ENCODE peak calls at places on chromosomes 1 and 21, in four cellular contexts. K is cardiac muscle cell; H is CD8-positive, alpha-beta memory T cell; I is breast epithelium. T is an unnamed sample.

GRCh38 chr1:192261476-192261875 is 55.3 kb upstream of the RGS21 start:
- DNase-seq in K (no peak), H (no peak), I (no peak), T (no peak)

GRCh38 chr1:23249785-23250184 is 32.5 kb upstream of the HTR1D start:
- DNase-seq in K (no peak), H (no peak), I (no peak), T (no peak)

GRCh38 chr1:109538827-109539555 is 681 bp upstream of the GPR61 start:
- DNase-seq in K (no peak), H (no peak), I (no peak), T (peak; percentile 64)

GRCh38 chr1:100883963-100884362 is 10.7 kb downstream of the EXTL2 start:
- DNase-seq in K (no peak), H (no peak), I (no peak), T (no peak)

GRCh38 chr1:116472431-116472961 is 98.3 kb downstream of the CD58 start:
- DNase-seq in K (no peak), H (no peak), I (no peak), T (no peak)

GRCh38 chr1:229714964-229715603 is 89.0 kb downstream of the URB2 start:
- DNase-seq in K (no peak), H (peak; percentile 25), I (peak; percentile 67), T (no peak)

GRCh38 chr1:65083263-65083896 is 64.6 kb upstream of the AK4 start:
- DNase-seq in K (no peak), H (no peak), I (no peak), T (no peak)

GRCh38 chr1:9435101-9435636 is 104.1 kb upstream of the SLC25A33 start:
- DNase-seq in K (no peak), H (no peak), I (no peak), T (no peak)

GRCh38 chr1:53145942-53146708 is 3.7 kb upstream of the SLC1A7 start:
- DNase-seq in K (peak; percentile 92), H (no peak), I (no peak), T (peak; percentile 86)

GRCh38 chr1:53536606-53537005 is 77.4 kb downstream of the DMRTB1 start:
- DNase-seq in K (no peak), H (no peak), I (no peak), T (no peak)

GRCh38 chr1:26761217-26761616 is 26.5 kb upstream of the PIGV start:
- DNase-seq in K (no peak), H (no peak), I (no peak), T (no peak)

GRCh38 chr1:161133220-161133740 is 813 bp upstream of the DEDD start:
- DNase-seq in K (no peak), H (no peak), I (no peak), T (no peak)

GRCh38 chr1:219660666-219661463 is 48.0 kb upstream of the ZC3H11B start:
- DNase-seq in K (peak; percentile 93), H (no peak), I (peak; percentile 40), T (peak; percentile 81)

GRCh38 chr1:83998599-83999315 is at the start of gene TTLL7:
- DNase-seq in K (peak; percentile 84), H (peak; percentile 39), I (peak; percentile 35), T (peak; percentile 86)

GRCh38 chr21:43924421-43925095 is 59.5 kb downstream of the AGPAT3 start:
- DNase-seq in K (no peak), H (no peak), I (no peak), T (no peak)

GRCh38 chr1:65773391-65773790 is 19.3 kb upstream of the PDE4B start:
- DNase-seq in K (no peak), H (no peak), I (no peak), T (no peak)

GRCh38 chr1:185733818-185734709 is at the start of gene HMCN1:
- DNase-seq in K (peak; percentile 89), H (no peak), I (peak; percentile 63), T (peak; percentile 87)

GRCh38 chr1:181089017-181089776 is 697 bp downstream of the IER5 start:
- DNase-seq in K (peak; percentile 66), H (peak; percentile 27), I (no peak), T (no peak)

GRCh38 chr1:29379438-29380073 is 143.2 kb downstream of the PTPRU start:
- DNase-seq in K (no peak), H (no peak), I (no peak), T (peak; percentile 33)

GRCh38 chr1:160005070-160005469 is 26.7 kb downstream of the PIGM start:
- DNase-seq in K (no peak), H (no peak), I (no peak), T (no peak)

GRCh38 chr21:41671212-41671762 is 95.6 kb downstream of the RIPK4 start:
- DNase-seq in K (no peak), H (no peak), I (no peak), T (no peak)

GRCh38 chr1:116990612-116991151 is 10.9 kb upstream of the CD101 start:
- DNase-seq in K (no peak), H (no peak), I (peak; percentile 77), T (peak; percentile 89)

GRCh38 chr21:45543371-45543709 is 1.1 kb upstream of the SLC19A1 start:
- DNase-seq in K (no peak), H (no peak), I (peak; percentile 17), T (peak; percentile 59)

GRCh38 chr1:67336783-67337182 is 29.1 kb downstream of the IL12RB2 start:
- DNase-seq in K (peak; percentile 69), H (peak; percentile 12), I (no peak), T (no peak)

GRCh38 chr21:41926068-41926806 is 27.6 kb downstream of the C2CD2 start:
- DNase-seq in K (no peak), H (no peak), I (no peak), T (no peak)

GRCh38 chr1:39829791-39830533 is 41.3 kb upstream of the BMP8B start:
- DNase-seq in K (no peak), H (no peak), I (no peak), T (no peak)

GRCh38 chr1:219990782-219991510 is 55.4 kb downstream of the EPRS1 start:
- DNase-seq in K (peak; percentile 53), H (no peak), I (no peak), T (no peak)

GRCh38 chr1:151514366-151514765 is 3.2 kb downstream of the CGN start:
- DNase-seq in K (no peak), H (no peak), I (no peak), T (no peak)

GRCh38 chr1:151512326-151512725 is 1.1 kb downstream of the CGN start:
- DNase-seq in K (no peak), H (no peak), I (no peak), T (no peak)

GRCh38 chr1:151515265-151515664 is 4.1 kb downstream of the CGN start:
- DNase-seq in K (no peak), H (no peak), I (no peak), T (no peak)

GRCh38 chr1:151512801-151513625 is 1.8 kb downstream of the CGN start:
- DNase-seq in K (no peak), H (no peak), I (peak; percentile 84), T (no peak)

DNA sequence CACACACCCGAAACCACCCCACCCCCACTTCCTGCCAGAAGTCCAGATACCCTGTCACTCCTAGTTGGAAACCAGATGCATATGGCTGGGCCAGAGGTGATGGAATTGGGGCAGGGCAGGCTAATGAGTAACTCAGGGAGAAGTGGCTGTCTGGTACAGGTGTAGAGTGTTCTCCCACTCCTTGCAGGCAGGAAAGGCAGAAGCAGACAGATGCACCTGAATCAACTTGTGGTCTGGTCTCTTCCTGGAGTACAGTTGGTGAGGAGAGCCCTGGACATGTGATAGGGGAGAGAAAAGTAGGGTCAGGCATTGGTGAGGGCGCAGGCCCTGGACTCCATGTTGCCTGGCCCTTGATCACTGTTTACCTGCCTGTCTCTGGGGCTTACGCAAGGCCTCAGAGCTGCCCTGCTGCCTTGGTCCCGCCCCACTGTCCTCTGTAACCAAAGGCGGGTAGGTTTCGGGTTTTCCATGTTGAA is 2.5 kb downstream of the CGN start:
- DNase-seq in K (no peak), H (no peak), I (peak; percentile 58), T (no peak)
- H3K27ac ChIP-seq in K (no peak overlapping the region), H (no peak overlapping the region), I (peak overlapping the region; percentile 94), T (no peak overlapping the region)

GRCh38 chr1:72282271-72282656 is at the start of gene NEGR1:
- DNase-seq in K (peak; percentile 61), H (no peak), I (peak; percentile 21), T (peak; percentile 82)
- H3K27ac ChIP-seq in K (peak within 1 kb of the TSS; percentile 70), H (no peak within 1 kb of the TSS), I (peak within 1 kb of the TSS; percentile 84), T (peak within 1 kb of the TSS; percentile 93)

GRCh38 chr1:95022527-95022926 is 50.2 kb downstream of the ALG14 start:
- DNase-seq in K (no peak), H (no peak), I (no peak), T (no peak)

GRCh38 chr1:95023399-95024050 is 49.2 kb downstream of the ALG14 start:
- DNase-seq in K (no peak), H (no peak), I (no peak), T (no peak)

GRCh38 chr1:95018602-95019369 is 54.0 kb downstream of the ALG14 start:
- DNase-seq in K (no peak), H (no peak), I (no peak), T (no peak)

GRCh38 chr1:95021085-95021484 is 51.7 kb downstream of the ALG14 start:
- DNase-seq in K (no peak), H (no peak), I (no peak), T (no peak)

DNA sequence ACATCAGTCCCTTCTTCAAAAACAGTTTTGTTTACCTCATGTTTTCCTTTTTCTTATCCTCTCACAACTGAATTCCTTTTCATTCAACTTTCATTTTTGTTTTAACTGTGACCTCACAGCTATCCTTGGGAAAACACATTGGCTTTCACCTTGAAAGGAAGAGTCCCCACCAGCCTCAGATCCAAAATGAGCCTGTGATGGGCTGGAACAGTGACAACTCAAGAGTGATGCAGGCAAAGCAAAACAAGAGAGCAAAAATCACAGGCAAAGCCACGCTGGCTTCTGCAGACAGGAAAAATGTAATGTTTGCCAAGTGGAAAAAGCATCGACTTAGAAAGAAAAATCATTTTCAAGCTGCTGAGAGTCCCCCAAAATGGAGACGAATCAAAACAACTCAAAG is 51.0 kb downstream of the ALG14 start:
- DNase-seq in K (no peak), H (no peak), I (no peak), T (no peak)
- H3K27ac ChIP-seq in K (no peak overlapping the region), H (no peak overlapping the region), I (peak overlapping the region; percentile 81), T (peak overlapping the region; percentile 64)

GRCh38 chr21:35046223-35046690 is 2.8 kb downstream of the RUNX1 start:
- DNase-seq in K (no peak), H (no peak), I (no peak), T (no peak)
- H3K27ac ChIP-seq in K (no peak overlapping the region), H (peak overlapping the region; percentile 78), I (no peak overlapping the region), T (no peak overlapping the region)

T was measured in coronary artery.